ENCODE peak calls at places on chromosomes 16 and 17, in five cellular contexts. One of them, this sample, is unnamed.

GRCh38 chr16:22938647-22939046 is 124.7 kb downstream of the HS3ST2 start:
- DNase-seq in Caki2: no peak
- DNase-seq in HTR-8/SVneo: no peak
- DNase-seq in ACHN: no peak
- DNase-seq in HepG2: no peak
- DNase-seq in this sample: no peak

GRCh38 chr17:49779730-49780220 is 8.7 kb upstream of the KAT7 start:
- DNase-seq in Caki2: peak; percentile 31
- DNase-seq in HTR-8/SVneo: peak; percentile 70
- DNase-seq in ACHN: peak; percentile 59
- DNase-seq in HepG2: peak; percentile 56
- DNase-seq in this sample: peak; percentile 60

GRCh38 chr16:12803203-12804093 is at the start of gene CPPED1:
- DNase-seq in ACHN: peak; percentile 95
- DNase-seq in HTR-8/SVneo: peak; percentile 75
- DNase-seq in Caki2: peak; percentile 94
- DNase-seq in HepG2: peak; percentile 93
- DNase-seq in this sample: peak; percentile 90

GRCh38 chr17:79002291-79002690 is 7.3 kb downstream of the CANT1 start:
- DNase-seq in HepG2: no peak
- DNase-seq in Caki2: no peak
- DNase-seq in ACHN: no peak
- DNase-seq in HTR-8/SVneo: no peak
- DNase-seq in this sample: no peak

GRCh38 chr17:8162997-8163977 is 539 bp upstream of the VAMP2 start:
- DNase-seq in Caki2: no peak
- DNase-seq in ACHN: peak; percentile 30
- DNase-seq in HTR-8/SVneo: no peak
- DNase-seq in HepG2: no peak
- DNase-seq in this sample: peak; percentile 46

GRCh38 chr17:72502111-72502939 is 381.5 kb downstream of the SOX9 start:
- DNase-seq in ACHN: no peak
- DNase-seq in HepG2: peak; percentile 93
- DNase-seq in Caki2: no peak
- DNase-seq in HTR-8/SVneo: no peak
- DNase-seq in this sample: peak; percentile 62

GRCh38 chr17:64358261-64358788 is 32.3 kb downstream of the PECAM1 start:
- DNase-seq in Caki2: no peak
- DNase-seq in HTR-8/SVneo: no peak
- DNase-seq in ACHN: no peak
- DNase-seq in HepG2: no peak
- DNase-seq in this sample: no peak

GRCh38 chr16:86825631-86826030 is 247.3 kb downstream of the FOXL1 start:
- DNase-seq in Caki2: no peak
- DNase-seq in HepG2: no peak
- DNase-seq in HTR-8/SVneo: no peak
- DNase-seq in ACHN: no peak
- DNase-seq in this sample: no peak

GRCh38 chr16:27778926-27779570 is 229.1 kb downstream of the KATNIP start:
- DNase-seq in HTR-8/SVneo: no peak
- DNase-seq in HepG2: no peak
- DNase-seq in ACHN: no peak
- DNase-seq in Caki2: no peak
- DNase-seq in this sample: no peak

GRCh38 chr16:711548-712320 is 3.2 kb upstream of the METRN start:
- DNase-seq in ACHN: peak; percentile 78
- DNase-seq in HepG2: no peak
- DNase-seq in Caki2: peak; percentile 86
- DNase-seq in HTR-8/SVneo: peak; percentile 84
- DNase-seq in this sample: no peak

GRCh38 chr17:33459078-33459940 is 166.2 kb upstream of the ASIC2 start:
- DNase-seq in HTR-8/SVneo: no peak
- DNase-seq in Caki2: peak; percentile 5
- DNase-seq in HepG2: no peak
- DNase-seq in ACHN: peak; percentile 51
- DNase-seq in this sample: no peak

GRCh38 chr17:67475161-67475887 is 98.2 kb downstream of the PITPNC1 start:
- DNase-seq in HTR-8/SVneo: peak; percentile 82
- DNase-seq in Caki2: peak; percentile 78
- DNase-seq in ACHN: peak; percentile 73
- DNase-seq in HepG2: peak; percentile 50
- DNase-seq in this sample: peak; percentile 82

GRCh38 chr17:72988451-72988850 is 104.0 kb downstream of the SLC39A11 start:
- DNase-seq in HTR-8/SVneo: no peak
- DNase-seq in ACHN: no peak
- DNase-seq in HepG2: no peak
- DNase-seq in Caki2: no peak
- DNase-seq in this sample: no peak